ENCODE peak calls at places on chromosomes 3 and 15, in five cellular contexts. Y is progenitor cell of endocrine pancreas, N is RWPE1, V is NCI-H2029 treated with DMSO at 0.1 percent for 48 hours, Z is cardiac fibroblast. S is an unnamed sample.

GRCh38 chr3:197547618-197548017 is 8.2 kb downstream of the BDH1 start:
- DNase-seq in Y (no peak), N (no peak), V (no peak), Z (no peak), S (no peak)

GRCh38 chr3:112699436-112699978 is 58.6 kb upstream of the CCDC80 start:
- DNase-seq in Y (no peak), N (no peak), V (no peak), Z (peak; percentile 34), S (peak; percentile 13)

GRCh38 chr3:184439096-184439495 is 59.2 kb downstream of the CHRD start:
- DNase-seq in Y (no peak), N (no peak), V (no peak), Z (no peak), S (no peak)

GRCh38 chr3:149314807-149315578 is 18.4 kb downstream of the TM4SF18 start:
- DNase-seq in Y (no peak), N (no peak), V (no peak), Z (peak; percentile 89), S (no peak)

GRCh38 chr15:67076147-67076843 is 10.9 kb downstream of the SMAD3 start:
- DNase-seq in Y (no peak), N (peak; percentile 80), V (no peak), Z (peak; percentile 85), S (no peak)

GRCh38 chr3:27591811-27592210 is 107.6 kb upstream of the SLC4A7 start:
- DNase-seq in Y (no peak), N (no peak), V (no peak), Z (no peak), S (no peak)

GRCh38 chr3:139300416-139300815 is 43.4 kb upstream of the MRPS22 start:
- DNase-seq in Y (no peak), N (no peak), V (no peak), Z (no peak), S (no peak)

GRCh38 chr3:170966495-170966894 is 58.1 kb upstream of the EIF5A2 start:
- DNase-seq in Y (no peak), N (no peak), V (no peak), Z (peak; percentile 25), S (no peak)

GRCh38 chr15:39629906-39630305 is 49.0 kb downstream of the THBS1 start:
- DNase-seq in Y (no peak), N (peak; percentile 75), V (no peak), Z (no peak), S (peak; percentile 92)

GRCh38 chr3:100947119-100947518 is 46.1 kb downstream of the ABI3BP start:
- DNase-seq in Y (no peak), N (no peak), V (no peak), Z (no peak), S (no peak)

GRCh38 chr15:56805466-56806146 is 72.3 kb upstream of the ZNF280D start:
- DNase-seq in Y (no peak), N (peak; percentile 88), V (no peak), Z (peak; percentile 87), S (no peak)

GRCh38 chr3:119794971-119795612 is 13.2 kb downstream of the NR1I2 start:
- DNase-seq in Y (no peak), N (peak; percentile 30), V (no peak), Z (peak; percentile 17), S (no peak)

GRCh38 chr15:60905587-60905986 is 323.5 kb downstream of the RORA start:
- DNase-seq in Y (no peak), N (no peak), V (no peak), Z (no peak), S (no peak)

GRCh38 chr3:90015688-90016356 is 908.4 kb downstream of the EPHA3 start:
- DNase-seq in Y (no peak), N (peak; percentile 26), V (no peak), Z (peak; percentile 96), S (no peak)

GRCh38 chr3:16509721-16510619 is 3.5 kb downstream of the RFTN1 start:
- DNase-seq in Y (no peak), N (no peak), V (no peak), Z (no peak), S (no peak)

GRCh38 chr3:160931474-160931873 is 173.7 kb downstream of the B3GALNT1 start:
- DNase-seq in Y (no peak), N (no peak), V (no peak), Z (peak; percentile 14), S (no peak)

GRCh38 chr3:17420668-17421067 is 321.8 kb downstream of the TBC1D5 start:
- DNase-seq in Y (no peak), N (no peak), V (peak; percentile 77), Z (no peak), S (peak; percentile 52)

GRCh38 chr15:77542491-77543001 is 90.2 kb downstream of the LINGO1 start:
- DNase-seq in Y (no peak), N (peak; percentile 39), V (no peak), Z (no peak), S (no peak)

GRCh38 chr3:124695369-124695768 is 34.9 kb upstream of the UMPS start:
- DNase-seq in Y (no peak), N (no peak), V (no peak), Z (no peak), S (no peak)

GRCh38 chr3:37892917-37893595 is 31.4 kb downstream of the CTDSPL start:
- DNase-seq in Y (no peak), N (no peak), V (peak; percentile 24), Z (peak; percentile 46), S (peak; percentile 26)

GRCh38 chr15:80608688-80609087 is 86.4 kb upstream of the ABHD17C start:
- DNase-seq in Y (no peak), N (no peak), V (no peak), Z (no peak), S (no peak)

GRCh38 chr3:10833855-10834414 is 17.9 kb downstream of the SLC6A11 start:
- DNase-seq in Y (no peak), N (no peak), V (no peak), Z (no peak), S (no peak)

GRCh38 chr15:90099072-90099867 is 3.0 kb downstream of the IDH2 start:
- DNase-seq in Y (no peak), N (no peak), V (no peak), Z (no peak), S (no peak)